ENCODE peak calls at places on chromosomes 12 and 14, in six cellular contexts. Y, Z, K, F, H and T are unnamed samples.

GRCh38 chr14:69044965-69045555 is 66.0 kb upstream of the ACTN1 start:
- DNase-seq in Y (no peak), Z (no peak), K (no peak), F (no peak), H (no peak), T (no peak)

GRCh38 chr12:83018063-83018462 is 331.4 kb downstream of the TMTC2 start:
- DNase-seq in Y (no peak), Z (no peak), K (no peak), F (no peak), H (no peak), T (no peak)

GRCh38 chr12:43291516-43291915 is 260.5 kb downstream of the ADAMTS20 start:
- DNase-seq in Y (no peak), Z (no peak), K (no peak), F (no peak), H (no peak), T (no peak)

GRCh38 chr12:26416550-26416949 is 221.2 kb downstream of the SSPN start:
- DNase-seq in Y (no peak), Z (no peak), K (no peak), F (no peak), H (no peak), T (no peak)

GRCh38 chr12:79776111-79776510 is 85.3 kb upstream of the PAWR start:
- DNase-seq in Y (no peak), Z (no peak), K (no peak), F (no peak), H (no peak), T (no peak)

GRCh38 chr14:74281069-74281468 is 21.7 kb downstream of the ABCD4 start:
- DNase-seq in Y (no peak), Z (no peak), K (no peak), F (no peak), H (no peak), T (no peak)

GRCh38 chr12:72511906-72512305 is 239.7 kb downstream of the TRHDE start:
- DNase-seq in Y (no peak), Z (no peak), K (no peak), F (peak), H (no peak), T (no peak)

GRCh38 chr12:11834104-11834812 is 184.8 kb downstream of the ETV6 start:
- DNase-seq in Y (no peak), Z (no peak), K (no peak), F (no peak), H (peak), T (no peak)

GRCh38 chr12:110957652-110958051 is 37.3 kb upstream of the MYL2 start:
- DNase-seq in Y (no peak), Z (no peak), K (no peak), F (no peak), H (peak), T (no peak)

GRCh38 chr12:966715-967114 is 17.2 kb upstream of the RAD52 start:
- DNase-seq in Y (no peak), Z (no peak), K (no peak), F (no peak), H (peak), T (no peak)

GRCh38 chr14:22982477-22983245 is at the start of gene AJUBA:
- DNase-seq in Y (peak), Z (peak), K (peak), F (peak), H (peak), T (peak)

GRCh38 chr12:2274733-2275132 is 221.9 kb downstream of the CACNA1C start:
- DNase-seq in Y (no peak), Z (no peak), K (no peak), F (no peak), H (no peak), T (no peak)

GRCh38 chr14:87160964-87161363 is 832.0 kb downstream of the GALC start:
- DNase-seq in Y (no peak), Z (no peak), K (no peak), F (no peak), H (no peak), T (no peak)

GRCh38 chr14:68984686-68985085 is 5.6 kb upstream of the ACTN1 start:
- DNase-seq in Y (no peak), Z (no peak), K (no peak), F (no peak), H (no peak), T (no peak)

GRCh38 chr14:95739356-95739755 is 25.4 kb upstream of the TCL1A start:
- DNase-seq in Y (no peak), Z (no peak), K (no peak), F (no peak), H (peak), T (no peak)

GRCh38 chr14:20794644-20795369 is 7.8 kb downstream of the RNASE1 start:
- DNase-seq in Y (no peak), Z (no peak), K (no peak), F (no peak), H (peak), T (no peak)

GRCh38 chr14:81594012-81594411 is 60.4 kb upstream of the SEL1L start:
- DNase-seq in Y (no peak), Z (no peak), K (no peak), F (peak), H (no peak), T (peak)

GRCh38 chr14:53695692-53696091 is 260.9 kb downstream of the BMP4 start:
- DNase-seq in Y (no peak), Z (no peak), K (no peak), F (no peak), H (no peak), T (no peak)

GRCh38 chr14:59199205-59199604 is 10.7 kb downstream of the DAAM1 start:
- DNase-seq in Y (no peak), Z (no peak), K (no peak), F (no peak), H (no peak), T (no peak)

GRCh38 chr12:26848156-26848825 is 15.3 kb upstream of the ITPR2 start:
- DNase-seq in Y (no peak), Z (no peak), K (no peak), F (no peak), H (no peak), T (no peak)

DNA sequence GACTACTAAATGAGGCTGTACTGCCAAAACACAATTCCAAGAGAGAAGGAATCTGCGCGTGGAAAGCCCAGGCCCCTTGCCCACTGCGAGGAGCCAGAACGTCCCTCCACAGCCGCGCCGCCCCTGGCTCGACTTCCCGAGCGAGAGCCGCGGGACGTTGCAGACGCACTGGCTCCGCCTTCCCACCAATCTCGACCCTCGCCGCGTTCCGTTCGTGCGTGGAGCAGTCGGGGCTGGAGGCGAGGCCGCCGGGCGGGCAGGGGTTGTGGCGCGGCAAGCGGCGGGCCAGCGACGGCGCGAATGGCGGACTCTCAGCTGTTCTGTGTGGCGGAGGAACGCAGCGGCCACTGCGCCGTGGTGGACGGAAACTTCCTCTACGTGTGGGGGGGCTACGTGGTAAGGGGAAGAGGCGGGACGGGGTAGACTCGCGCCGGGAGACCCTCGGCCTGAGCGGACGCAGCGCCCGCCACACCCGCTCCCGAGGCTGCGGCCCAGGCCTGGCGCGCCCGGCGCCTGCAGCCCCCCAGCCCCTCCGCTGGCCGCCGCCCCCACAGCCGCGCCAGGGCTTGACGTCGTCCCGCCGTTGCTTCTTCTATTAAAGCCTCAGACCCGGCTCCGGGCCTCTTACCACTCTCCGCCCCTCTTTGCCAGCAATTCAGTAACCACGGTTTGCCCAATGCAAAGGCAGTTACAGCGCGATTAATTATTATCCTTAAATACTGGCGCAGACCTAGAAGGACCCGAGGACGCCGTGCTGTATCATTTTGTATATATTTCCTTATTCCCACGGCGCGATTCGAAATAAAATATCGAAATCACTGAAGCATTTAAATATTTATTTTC is at the start of gene KLHDC1:
- DNase-seq in Y (peak), Z (peak), K (peak), F (peak), H (peak), T (peak)
- TF ChIP-seq POLR2A in Y (peak), Z (peak), K (peak), F (peak), H (peak), T (peak)

GRCh38 chr12:53052419-53053222 is 2.8 kb downstream of the TNS2 start:
- DNase-seq in Y (peak), Z (peak), K (peak), F (peak), H (no peak), T (peak)

GRCh38 chr12:53051881-53052412 is 2.1 kb downstream of the TNS2 start:
- DNase-seq in Y (peak), Z (no peak), K (no peak), F (no peak), H (no peak), T (no peak)

GRCh38 chr12:53054112-53054878 is 4.4 kb downstream of the TNS2 start:
- DNase-seq in Y (peak), Z (peak), K (peak), F (peak), H (peak), T (peak)

GRCh38 chr12:53051058-53051880 is 1.4 kb downstream of the TNS2 start:
- DNase-seq in Y (peak), Z (no peak), K (no peak), F (peak), H (peak), T (peak)

DNA sequence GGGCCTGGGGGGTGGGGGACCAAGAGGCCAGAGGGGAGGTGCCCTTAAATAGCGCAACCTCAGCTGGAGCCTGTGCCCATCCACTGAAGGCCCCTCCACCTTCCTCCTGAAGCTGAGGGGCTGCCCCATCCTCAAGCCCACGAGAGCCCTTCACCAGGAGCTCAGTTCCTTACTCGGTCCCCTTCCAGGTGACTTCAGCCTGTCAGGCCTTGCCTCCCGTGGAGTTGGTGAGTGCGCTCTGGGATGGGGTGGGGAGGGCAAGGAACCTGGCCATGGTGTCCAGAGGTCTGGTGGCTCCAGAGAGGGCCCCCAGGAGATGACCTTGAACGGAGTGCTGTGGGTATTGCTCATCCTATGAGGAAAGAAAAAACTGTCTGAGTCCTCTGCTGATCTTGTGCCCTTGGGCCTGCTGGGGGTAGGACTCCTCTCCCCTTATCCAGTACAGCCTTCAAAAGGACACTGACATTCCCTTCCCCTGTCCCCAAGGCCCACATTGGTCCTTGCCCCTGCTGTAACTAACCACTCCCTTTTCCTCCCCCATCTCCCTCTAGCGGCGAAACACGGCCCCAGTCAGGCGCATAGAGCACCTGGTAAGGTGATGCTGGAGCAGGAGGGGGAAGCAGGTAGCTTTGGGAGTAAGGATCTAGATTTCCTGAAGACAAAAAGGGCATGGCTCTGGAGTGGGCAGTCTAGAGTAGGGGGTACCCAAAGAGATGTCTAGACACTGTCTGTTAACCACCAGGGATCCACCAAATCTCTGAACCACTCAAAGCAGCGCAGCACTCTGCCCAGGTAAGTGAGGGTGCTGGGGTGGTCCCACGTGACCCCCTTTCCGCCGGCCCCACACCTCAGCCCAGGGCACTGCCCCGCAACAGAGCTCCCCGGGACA is 3.6 kb downstream of the TNS2 start:
- DNase-seq in Y (peak), Z (peak), K (peak), F (peak), H (peak), T (peak)
- TF ChIP-seq CTCF in Y (peak), Z (peak), K (peak), F (peak), H (peak), T (peak)

DNA sequence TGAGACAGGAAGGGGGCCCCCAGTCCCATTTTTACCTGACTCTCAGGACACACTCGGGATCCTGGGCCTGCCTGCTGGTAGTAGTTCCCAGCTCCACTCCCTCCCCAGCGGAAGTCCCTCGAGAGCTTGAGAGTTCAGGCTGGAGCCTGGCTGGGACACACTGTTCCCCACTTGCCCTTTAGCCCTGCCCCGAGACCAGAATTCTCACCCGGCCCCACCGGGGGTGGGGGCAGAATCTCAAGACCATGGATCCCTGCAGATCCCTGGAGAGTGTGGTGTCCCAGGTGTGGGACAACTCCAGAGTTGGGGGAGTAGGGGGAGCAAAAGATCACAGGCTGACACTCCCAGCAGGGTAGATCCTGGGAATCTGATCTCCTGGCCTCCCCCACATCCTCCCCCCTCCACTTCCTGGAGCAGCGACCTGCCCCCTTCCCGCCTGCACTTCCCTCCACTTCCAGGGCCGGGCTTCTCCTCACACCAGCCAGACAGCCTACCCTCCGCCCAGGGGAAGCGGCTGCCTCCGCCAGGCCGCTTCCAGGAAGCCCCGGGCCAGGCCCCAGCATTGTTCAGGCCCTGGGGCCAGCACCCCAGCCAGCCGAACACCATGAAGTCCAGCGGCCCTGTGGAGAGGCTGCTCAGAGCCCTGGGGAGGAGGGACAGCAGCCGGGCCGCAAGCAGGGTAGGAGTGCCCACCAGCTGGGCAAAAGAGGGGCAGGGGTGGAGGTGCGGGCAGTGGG is at the start of gene TNS2:
- DNase-seq in Y (peak), Z (no peak), K (peak), F (peak), H (no peak), T (peak)
- TF ChIP-seq POLR2A in Y (peak), Z (peak), K (peak), F (peak), H (no peak), T (peak)

DNA sequence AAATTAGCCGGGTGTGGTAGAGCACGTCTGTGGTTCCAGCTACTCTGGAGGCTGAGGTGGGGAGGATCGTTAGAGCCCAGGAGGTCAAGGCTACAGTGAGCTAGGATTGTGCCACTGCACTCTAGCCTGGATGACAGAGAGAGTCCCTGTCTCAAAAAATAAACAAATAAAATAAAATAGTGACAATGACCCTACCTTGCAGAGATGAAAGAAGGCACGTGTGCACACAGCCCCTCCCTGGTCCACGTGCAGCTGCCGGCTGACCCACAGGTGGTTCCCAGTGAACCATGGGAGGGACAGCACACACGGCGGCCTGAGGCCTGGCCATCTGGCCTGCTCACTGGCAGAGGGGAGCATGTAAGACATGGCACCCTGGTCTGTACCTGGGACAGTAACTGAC is 4.7 kb downstream of the HHIPL1 start:
- DNase-seq in Y (no peak), Z (no peak), K (no peak), F (no peak), H (no peak), T (no peak)
- TF ChIP-seq CTCF in Y (no peak), Z (no peak), K (no peak), F (no peak), H (no peak), T (no peak)

GRCh38 chr12:131950182-131950913 is 606 bp downstream of the EP400 start:
- DNase-seq in Y (peak), Z (no peak), K (no peak), F (no peak), H (peak), T (peak)

GRCh38 chr12:131946757-131947156 is 3.0 kb upstream of the EP400 start:
- DNase-seq in Y (peak), Z (no peak), K (no peak), F (no peak), H (no peak), T (no peak)

GRCh38 chr12:131947482-131948027 is 2.2 kb upstream of the EP400 start:
- DNase-seq in Y (peak), Z (no peak), K (no peak), F (no peak), H (peak), T (no peak)

GRCh38 chr12:131948166-131948712 is 1.5 kb upstream of the EP400 start:
- DNase-seq in Y (no peak), Z (no peak), K (no peak), F (no peak), H (no peak), T (no peak)

DNA sequence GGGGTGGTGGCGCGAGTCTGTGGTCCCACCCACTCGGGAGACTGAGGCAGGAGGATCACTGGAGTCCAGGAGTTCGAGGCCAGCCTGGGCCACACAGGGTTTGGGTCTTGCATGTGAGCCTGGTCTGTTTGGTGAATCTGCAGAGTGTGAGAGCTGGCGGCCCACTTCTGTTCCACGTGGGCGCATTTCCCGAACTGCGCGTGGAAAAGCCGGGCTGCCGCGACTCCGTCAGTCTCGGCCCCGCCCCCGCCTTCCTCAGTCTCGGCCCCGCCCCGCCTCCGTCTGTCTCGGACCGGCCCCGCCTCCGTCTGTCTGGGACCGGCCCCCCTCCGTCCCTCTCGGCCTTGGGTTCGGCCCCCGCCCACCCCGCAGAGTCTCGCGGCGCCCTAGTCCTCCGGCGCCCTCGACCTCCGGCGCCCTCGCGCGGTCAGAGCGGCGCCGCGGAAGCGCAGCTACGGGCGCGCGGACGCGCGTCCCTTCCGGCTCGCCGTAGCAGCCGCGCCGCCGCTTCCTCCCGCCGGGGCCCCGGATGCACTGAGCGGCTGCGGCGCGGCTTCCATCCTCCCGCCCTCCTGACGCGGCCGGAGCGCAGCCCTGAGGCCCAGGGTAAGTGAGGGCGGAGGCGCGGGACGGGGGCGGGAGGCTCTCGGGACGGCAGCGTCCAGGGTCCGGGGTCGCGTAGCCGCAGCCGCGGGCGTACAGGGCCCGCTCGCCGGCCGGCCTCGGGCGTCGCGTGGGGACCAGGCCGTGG is at the start of gene EP400:
- DNase-seq in Y (peak), Z (peak), K (peak), F (peak), H (peak), T (peak)
- TF ChIP-seq POLR2A in Y (peak), Z (peak), K (no peak), F (no peak), H (peak), T (peak)

GRCh38 chr12:21607701-21608100 is 3.1 kb upstream of the GYS2 start:
- DNase-seq in Y (no peak), Z (no peak), K (no peak), F (no peak), H (peak), T (no peak)
- TF ChIP-seq CTCF in Y (no peak), Z (peak), K (no peak), F (peak), H (peak), T (peak)